ENCODE peak calls at places on chromosomes 2 and 18, in five cellular contexts. T, C, B, N and L are unnamed samples.

GRCh38 chr2:47657886-47658577 is 124.9 kb upstream of the MSH6 start:
- DNase-seq in T (no peak), C (peak), B (no peak), N (no peak), L (no peak)

GRCh38 chr18:379665-380356 is 112.0 kb upstream of the THOC1 start:
- DNase-seq in T (no peak), C (no peak), B (no peak), N (no peak), L (no peak)

GRCh38 chr2:197198890-197199289 is 111.7 kb downstream of the ANKRD44 start:
- DNase-seq in T (peak), C (no peak), B (no peak), N (no peak), L (no peak)

GRCh38 chr2:55133467-55134315 is 83.4 kb upstream of the RTN4 start:
- DNase-seq in T (peak), C (peak), B (peak), N (no peak), L (no peak)

GRCh38 chr2:1341409-1342120 is 71.7 kb upstream of the TPO start:
- DNase-seq in T (no peak), C (peak), B (no peak), N (no peak), L (no peak)

GRCh38 chr2:101265893-101266499 is 13.3 kb downstream of the CNOT11 start:
- DNase-seq in T (no peak), C (no peak), B (no peak), N (no peak), L (no peak)

GRCh38 chr2:143954208-143954607 is 565.7 kb downstream of the ZEB2 start:
- DNase-seq in T (no peak), C (no peak), B (no peak), N (no peak), L (no peak)

GRCh38 chr2:144137705-144138428 is 382.1 kb downstream of the ZEB2 start:
- DNase-seq in T (no peak), C (peak), B (peak), N (no peak), L (no peak)

GRCh38 chr2:40219141-40219540 is 232.7 kb downstream of the SLC8A1 start:
- DNase-seq in T (no peak), C (no peak), B (no peak), N (no peak), L (no peak)

GRCh38 chr2:138274421-138275291 is 226.9 kb upstream of the SPOPL start:
- DNase-seq in T (no peak), C (no peak), B (no peak), N (no peak), L (no peak)

GRCh38 chr2:38598991-38599295 is 3.8 kb downstream of the HNRNPLL start:
- DNase-seq in T (no peak), C (no peak), B (no peak), N (no peak), L (no peak)

GRCh38 chr2:207528980-207529329 is 807 bp upstream of the CREB1 start:
- DNase-seq in T (peak), C (no peak), B (no peak), N (no peak), L (no peak)
- TF ChIP-seq CTCF in T (no peak), C (no peak), B (peak), N (no peak), L (no peak)

GRCh38 chr2:171433763-171434670 is at the start of the genes DCAF17 and METTL8:
- DNase-seq in T (peak), C (peak), B (peak), N (peak), L (peak)
- TF ChIP-seq CTCF in T (peak), C (peak), B (peak), N (peak), L (peak)

GRCh38 chr2:153477641-153478288 is 797 bp downstream of the RPRM start:
- DNase-seq in T (no peak), C (peak), B (peak), N (peak), L (no peak)

GRCh38 chr2:153476491-153477095 is 2.0 kb downstream of the RPRM start:
- DNase-seq in T (no peak), C (peak), B (peak), N (no peak), L (no peak)

GRCh38 chr2:153479527-153479926 is 965 bp upstream of the RPRM start:
- DNase-seq in T (no peak), C (peak), B (no peak), N (no peak), L (no peak)

GRCh38 chr2:153477096-153477555 is 1.4 kb downstream of the RPRM start:
- DNase-seq in T (no peak), C (peak), B (peak), N (no peak), L (no peak)

GRCh38 chr2:153478289-153479261 is at the start of gene RPRM:
- DNase-seq in T (peak), C (peak), B (peak), N (peak), L (peak)
- TF ChIP-seq CTCF in T (peak), C (peak), B (peak), N (peak), L (peak)

DNA sequence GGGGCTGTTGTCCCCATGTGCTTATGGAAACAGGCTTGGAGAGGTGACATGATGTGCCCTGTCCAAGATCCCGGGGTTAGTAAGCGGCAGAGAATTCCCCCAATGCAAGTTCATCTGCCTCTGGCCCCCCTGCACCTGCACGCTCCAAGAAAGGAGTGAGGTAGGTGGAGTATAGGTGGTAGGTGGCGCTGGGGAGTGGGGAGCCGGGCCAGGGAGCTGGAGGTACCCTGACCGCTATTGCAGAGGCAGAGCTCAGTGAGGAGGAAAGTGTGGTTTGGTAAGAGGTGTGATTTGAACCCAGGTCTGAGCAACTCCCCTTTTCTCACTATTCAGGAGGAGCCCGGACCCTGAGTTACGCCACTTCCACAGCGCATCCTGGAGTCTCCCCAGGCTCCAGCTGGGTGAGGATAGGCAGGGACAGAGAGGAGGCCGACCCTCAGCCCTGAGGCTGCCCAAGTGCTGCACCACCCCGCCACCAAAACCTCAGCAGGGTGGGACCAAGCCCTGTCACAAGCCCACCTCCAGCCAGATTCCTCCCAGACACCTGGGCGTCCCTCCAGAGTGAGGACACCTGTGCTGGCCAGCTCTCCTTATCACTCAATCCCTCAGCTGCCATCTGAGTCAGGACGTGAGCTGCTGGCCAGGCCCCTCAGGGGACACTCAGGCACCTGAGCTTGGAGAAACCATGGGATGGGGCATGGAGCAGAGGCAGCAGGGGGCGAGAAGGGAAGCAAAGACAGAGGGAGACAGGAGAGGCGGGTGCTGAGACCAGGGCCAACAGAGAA is 5.6 kb downstream of the HAAO start:
- DNase-seq in T (no peak), C (peak), B (no peak), N (no peak), L (peak)
- TF ChIP-seq CTCF in T (no peak), C (no peak), B (no peak), N (no peak), L (no peak)

DNA sequence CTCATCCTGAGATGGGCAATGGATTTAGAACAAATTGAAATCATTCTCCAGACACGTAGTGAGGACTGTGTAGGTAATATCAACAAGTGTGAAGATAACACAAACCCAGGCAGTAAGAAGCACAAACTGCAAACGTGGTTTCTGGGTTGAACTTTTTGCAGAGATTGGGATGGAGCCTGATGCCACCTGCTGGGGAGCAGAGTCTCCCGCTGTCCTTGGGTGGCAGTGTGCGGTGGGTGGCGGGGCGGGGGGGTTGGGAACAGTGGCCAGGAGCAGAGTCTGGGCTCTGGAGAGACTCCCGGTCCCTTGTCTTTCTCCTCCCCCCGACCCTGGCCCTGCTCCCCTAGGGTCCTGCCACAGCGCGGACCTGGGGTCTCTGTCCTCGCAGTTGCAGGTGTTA is 19.5 kb downstream of the TRAF3IP1 start:
- DNase-seq in T (no peak), C (no peak), B (no peak), N (no peak), L (no peak)
- TF ChIP-seq CTCF in T (no peak), C (no peak), B (no peak), N (no peak), L (no peak)

GRCh38 chr2:10142640-10142965 is 20.1 kb downstream of the RRM2 start:
- DNase-seq in T (no peak), C (no peak), B (no peak), N (no peak), L (no peak)
- TF ChIP-seq CTCF in T (no peak), C (no peak), B (no peak), N (no peak), L (no peak)

GRCh38 chr2:166700079-166700478 is 188.2 kb upstream of the XIRP2 start:
- DNase-seq in T (no peak), C (no peak), B (no peak), N (no peak), L (no peak)
- TF ChIP-seq CTCF in T (peak), C (no peak), B (no peak), N (peak), L (peak)

GRCh38 chr2:11446733-11447248 is 19.2 kb downstream of the E2F6 start:
- DNase-seq in T (peak), C (peak), B (peak), N (peak), L (peak)

GRCh38 chr2:11444737-11445136 is 21.2 kb downstream of the E2F6 start:
- DNase-seq in T (no peak), C (peak), B (no peak), N (no peak), L (peak)
- TF ChIP-seq CTCF in T (no peak), C (peak), B (no peak), N (no peak), L (peak)

GRCh38 chr2:43270930-43271615 is 44.7 kb upstream of the ZFP36L2 start:
- DNase-seq in T (no peak), C (no peak), B (no peak), N (no peak), L (no peak)
- TF ChIP-seq CTCF in T (no peak), C (peak), B (peak), N (peak), L (no peak)

DNA sequence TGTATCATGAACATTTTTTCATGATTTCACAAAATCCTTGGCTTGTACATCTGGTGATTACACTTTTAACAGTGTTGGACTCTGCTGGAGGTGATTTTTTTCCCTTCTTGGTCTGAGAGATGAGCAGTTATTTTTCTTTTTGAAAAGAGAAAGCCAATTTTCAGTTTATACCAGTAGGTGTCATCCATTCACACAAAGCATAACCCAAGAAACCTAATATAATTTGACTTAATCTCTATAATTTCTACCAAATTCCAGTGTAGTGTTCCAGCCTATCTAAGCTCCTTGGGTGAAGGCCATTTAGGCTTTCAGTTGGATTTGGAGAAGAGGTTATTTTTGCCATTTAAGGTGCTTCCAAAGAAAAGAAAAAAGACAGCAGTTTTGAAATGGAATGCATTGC is 7.7 kb upstream of the ICOS start:
- DNase-seq in T (no peak), C (no peak), B (no peak), N (no peak), L (no peak)
- TF ChIP-seq CTCF in T (no peak), C (peak), B (peak), N (peak), L (peak)